ENCODE peak calls at places on chromosomes 4 and X, in six cellular contexts. W is A549, L is prostate gland, V is HCT116, C is body of pancreas, H is K562. Q is an unnamed sample.
A peak's percentile ranks its signal among the peaks of the same experiment; 100 is the strongest.

GRCh38 chr4:186701273-186701672 is 22.4 kb downstream of the FAT1 start:
- DNase-seq in W (no peak), L (peak; percentile 27), V (no peak), C (no peak), H (no peak), Q (no peak)

GRCh38 chrX:111823068-111823467 is 52.9 kb upstream of the TRPC5OS start:
- DNase-seq in W (peak; percentile 9), L (no peak), H (peak; percentile 38), V (no peak), C (no peak), Q (no peak)

GRCh38 chr4:47719576-47719975 is 118.3 kb downstream of the CORIN start:
- DNase-seq in C (no peak), L (no peak), V (no peak), H (no peak), W (no peak), Q (no peak)

GRCh38 chrX:121987163-121987562 is 939.8 kb downstream of the GLUD2 start:
- DNase-seq in V (no peak), H (no peak), L (no peak), C (no peak), W (no peak), Q (no peak)

GRCh38 chr4:164485169-164485568 is 268.8 kb upstream of the SMIM31 start:
- DNase-seq in V (no peak), W (no peak), C (no peak), H (no peak), L (no peak), Q (no peak)

GRCh38 chr4:140943486-140943885 is 187.3 kb upstream of the TBC1D9 start:
- DNase-seq in W (no peak), C (no peak), L (no peak), H (no peak), V (no peak), Q (no peak)

GRCh38 chrX:43971966-43972961 is 926 bp downstream of the NDP start:
- DNase-seq in C (no peak), H (no peak), L (no peak), W (no peak), V (no peak), Q (no peak)

GRCh38 chr4:184237612-184238011 is 19.9 kb upstream of the ENPP6 start:
- DNase-seq in W (no peak), H (no peak), L (no peak), V (no peak), C (no peak), Q (no peak)

GRCh38 chr4:89111833-89112563 is 665 bp downstream of the TIGD2 start:
- DNase-seq in W (peak; percentile 25), C (peak; percentile 22), H (no peak), V (no peak), L (peak; percentile 73), Q (no peak)

GRCh38 chr4:128060130-128060619 is 937 bp upstream of the LARP1B start:
- DNase-seq in W (no peak), H (no peak), C (no peak), L (no peak), V (no peak), Q (no peak)

GRCh38 chr4:137631605-137632004 is 99.3 kb upstream of the PCDH18 start:
- DNase-seq in C (no peak), H (no peak), W (no peak), V (no peak), L (no peak), Q (no peak)

GRCh38 chr4:74830928-74831327 is 36.6 kb upstream of the BTC start:
- DNase-seq in L (no peak), W (no peak), C (no peak), H (no peak), V (no peak), Q (no peak)

GRCh38 chr4:102631616-102632015 is 129.2 kb downstream of the MANBA start:
- DNase-seq in L (no peak), C (no peak), W (no peak), V (no peak), H (no peak), Q (no peak)

GRCh38 chr4:130545171-130545570 is 1449.2 kb downstream of the C4orf33 start:
- DNase-seq in C (no peak), H (no peak), L (no peak), W (no peak), V (no peak), Q (no peak)

GRCh38 chr4:138113819-138114415 is 128.2 kb downstream of the SLC7A11 start:
- DNase-seq in C (no peak), L (no peak), V (no peak), W (no peak), H (no peak), Q (no peak)

GRCh38 chrX:30690330-30690729 is 37.1 kb downstream of the GK start:
- DNase-seq in H (no peak), C (no peak), V (no peak), W (no peak), L (no peak), Q (no peak)

GRCh38 chr4:32148120-32148666 is 1428.0 kb downstream of the PCDH7 start:
- DNase-seq in W (no peak), L (no peak), C (no peak), H (no peak), V (no peak), Q (no peak)

GRCh38 chrX:76802698-76803097 is 375.2 kb downstream of the MAGEE1 start:
- DNase-seq in C (no peak), H (no peak), V (no peak), L (no peak), W (peak; percentile 1), Q (no peak)

GRCh38 chr4:146916479-146917076 is 29.1 kb downstream of the TTC29 start:
- DNase-seq in W (peak; percentile 1), L (no peak), V (peak; percentile 26), H (peak; percentile 25), C (no peak), Q (no peak)

GRCh38 chrX:9133426-9133825 is 99.5 kb upstream of the FAM9B start:
- DNase-seq in H (no peak), W (no peak), L (no peak), V (no peak), C (no peak), Q (no peak)

GRCh38 chr4:6460876-6461275 is 11.5 kb downstream of the PPP2R2C start:
- DNase-seq in V (no peak), W (no peak), C (no peak), H (no peak), L (no peak), Q (no peak)

GRCh38 chrX:101078716-101079115 is at the start of gene TMEM35A:
- DNase-seq in W (no peak), H (no peak), L (no peak), C (no peak), V (no peak), Q (no peak)

GRCh38 chr4:173167793-173168395 is 717 bp upstream of the GALNT7 start:
- DNase-seq in W (peak; percentile 47), C (peak; percentile 63), V (peak; percentile 52), H (peak; percentile 41), L (peak; percentile 26), Q (no peak)

GRCh38 chr4:76199664-76200211 is 13.9 kb downstream of the SCARB2 start:
- DNase-seq in W (no peak), L (no peak), H (no peak), C (peak; percentile 62), V (no peak), Q (no peak)

GRCh38 chrX:134457708-134458107 is 2.3 kb upstream of the HPRT1 start:
- DNase-seq in W (no peak), C (no peak), L (no peak), H (no peak), V (no peak), Q (no peak)

GRCh38 chrX:134452591-134452990 is 7.4 kb upstream of the HPRT1 start:
- DNase-seq in W (no peak), H (no peak), L (no peak), V (no peak), C (no peak), Q (no peak)

GRCh38 chrX:134454506-134454905 is 5.5 kb upstream of the HPRT1 start:
- DNase-seq in V (no peak), C (no peak), H (no peak), W (no peak), L (no peak), Q (no peak)

DNA sequence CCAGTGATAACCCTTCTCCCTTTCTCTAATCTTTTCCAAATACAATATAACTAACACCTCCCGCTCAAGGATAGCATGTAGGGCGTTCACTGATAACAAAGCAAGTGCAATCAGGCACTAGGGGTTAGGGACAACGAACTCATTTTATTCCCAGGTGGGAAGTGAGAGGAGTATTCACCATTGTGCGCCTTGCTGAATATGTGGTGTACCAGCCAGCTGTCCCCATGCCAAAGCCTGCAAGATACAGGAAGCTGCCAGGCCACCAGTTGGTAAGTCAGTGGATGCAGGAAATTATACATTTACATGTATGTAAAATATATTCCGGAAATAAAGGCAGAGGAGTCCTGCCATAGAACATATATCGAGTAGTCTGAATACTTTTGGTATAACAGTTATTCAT is 6.3 kb upstream of the HPRT1 start:
- DNase-seq in C (peak; percentile 24), W (no peak), L (no peak), V (no peak), H (no peak), Q (no peak)
- H3K27ac ChIP-seq in C (no peak overlapping the region), W (no peak overlapping the region), L (no peak overlapping the region), V (no peak overlapping the region), H (no peak overlapping the region), Q (no peak overlapping the region)

GRCh38 chr4:56651071-56651384 is 30.1 kb downstream of the HOPX start:
- DNase-seq in W (no peak), H (no peak), L (no peak), C (no peak), V (no peak), Q (no peak)
- H3K4me1 ChIP-seq in W (no peaks in the 10 kb centered on the region), H (no peaks in the 10 kb centered on the region), L (peaks cover 8% of the 10 kb centered on the region), C (peaks cover 13% of the 10 kb centered on the region), V (peaks cover 11% of the 10 kb centered on the region), Q (no peaks in the 10 kb centered on the region)

DNA sequence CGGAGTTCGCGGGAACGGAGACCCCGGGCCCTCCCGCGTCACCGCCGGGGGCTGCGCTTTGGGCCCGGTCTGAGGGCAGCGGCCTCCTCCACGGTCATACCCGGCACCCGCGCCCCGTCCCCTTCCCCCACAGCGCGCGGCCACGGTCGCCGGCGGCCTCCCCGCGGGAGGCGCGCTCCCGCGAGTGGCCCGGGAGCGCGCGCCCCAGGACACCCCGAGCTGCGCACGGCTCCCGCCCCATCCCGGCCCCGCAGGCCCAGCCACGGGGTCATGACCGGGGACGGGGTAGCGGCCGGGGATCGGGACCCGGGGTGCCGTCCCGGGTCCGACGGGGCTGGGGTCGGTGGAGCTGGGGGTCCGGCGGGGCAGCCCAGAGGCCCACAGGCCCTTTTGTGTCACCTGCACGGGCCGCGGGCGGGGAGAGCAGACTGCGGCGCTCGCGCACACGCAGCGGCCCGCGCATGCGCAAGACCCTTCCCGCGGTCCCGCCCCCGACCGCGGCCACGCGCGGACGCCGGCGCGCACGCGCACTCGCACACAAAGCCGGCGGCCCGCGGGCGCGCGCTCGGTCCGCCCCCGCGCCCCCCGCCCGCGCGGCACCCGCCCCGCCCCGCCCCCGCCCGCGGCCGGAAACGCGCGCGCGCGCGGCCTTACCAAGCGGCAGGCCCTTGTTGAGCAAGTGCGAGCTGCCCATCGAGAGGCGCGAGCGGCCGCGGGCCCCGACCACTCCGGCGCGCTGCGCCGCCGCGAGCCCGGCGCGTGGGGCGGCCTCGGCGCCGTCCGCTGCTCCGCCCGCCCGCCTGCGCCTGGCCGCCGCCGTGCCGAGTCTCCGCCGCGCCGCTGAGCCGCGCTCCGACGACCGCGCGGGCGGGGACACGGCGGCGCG is at the start of gene CTBP1:
- DNase-seq in V (peak; percentile 59), L (peak; percentile 64), H (peak; percentile 95), C (peak; percentile 85), W (peak; percentile 82), Q (no peak)
- TF ChIP-seq POLR2A in V (peak; percentile 40), L (peak; percentile 71), H (peak; percentile 68), C (peak; percentile 71), W (peak; percentile 49), Q (no peak)

GRCh38 chr4:123250843-123251242 is 145.8 kb upstream of the SPRY1 start:
- DNase-seq in L (peak; percentile 48), V (no peak), W (no peak), C (peak; percentile 15), H (no peak), Q (no peak)
- H3K27ac ChIP-seq in L (no peak overlapping the region), V (no peak overlapping the region), W (no peak overlapping the region), C (no peak overlapping the region), H (no peak overlapping the region), Q (peak overlapping the region; percentile 76)

GRCh38 chrX:10579753-10580060 is 40.7 kb downstream of the MID1 start:
- DNase-seq in W (no peak), H (no peak), C (no peak), V (peak; percentile 70), L (no peak), Q (no peak)
- H3K4me1 ChIP-seq in W (peaks cover 82% of the 10 kb centered on the region), H (peaks cover 15% of the 10 kb centered on the region), C (no peaks in the 10 kb centered on the region), V (peaks cover 87% of the 10 kb centered on the region), L (no peaks in the 10 kb centered on the region), Q (peaks cover 70% of the 10 kb centered on the region)